ENCODE peak calls at places on chromosome 11, in ten cellular contexts. G is GM23248, I is K562, E is HAP-1, B is fibroblast of lung, V is SK-N-SH, Z is A549, F is GM12865, T is ovary, U is choroid plexus epithelial cell. M is an unnamed sample.

GRCh38 chr11:1486054-1486825 is at the start of gene MOB2:
- DNase-seq in G (no peak), I (no peak), E (no peak), B (peak), V (no peak), Z (no peak), F (peak), T (peak), U (peak), M (peak)

GRCh38 chr11:102564110-102564509 is 33.6 kb upstream of the MMP7 start:
- DNase-seq in G (peak), I (peak), E (no peak), B (peak), V (no peak), Z (peak), F (peak), T (no peak), U (peak), M (no peak)

GRCh38 chr11:57703341-57703740 is 8.7 kb downstream of the MED19 start:
- DNase-seq in G (no peak), I (no peak), E (no peak), B (peak), V (no peak), Z (no peak), F (no peak), T (no peak), U (no peak), M (no peak)

GRCh38 chr11:124277809-124278208 is 21.6 kb downstream of the OR8G5 start:
- DNase-seq in G (no peak), I (no peak), E (no peak), B (no peak), V (no peak), Z (no peak), F (no peak), T (no peak), U (no peak), M (no peak)

GRCh38 chr11:46049325-46049860 is 71.9 kb downstream of the PHF21A start:
- DNase-seq in G (no peak), I (no peak), E (no peak), B (no peak), V (no peak), Z (no peak), F (no peak), T (no peak), U (no peak), M (no peak)

GRCh38 chr11:7651140-7651551 is 22.2 kb downstream of the CYB5R2 start:
- DNase-seq in G (peak), I (no peak), E (no peak), B (no peak), V (no peak), Z (no peak), F (no peak), T (no peak), U (no peak), M (no peak)

GRCh38 chr11:61923166-61924015 is 6.0 kb upstream of the RAB3IL1 start:
- DNase-seq in G (peak), I (peak), E (no peak), B (peak), V (peak), Z (no peak), F (no peak), T (peak), U (peak), M (no peak)

GRCh38 chr11:125079878-125080530 is 16.9 kb downstream of the SLC37A2 start:
- DNase-seq in G (no peak), I (no peak), E (no peak), B (no peak), V (no peak), Z (no peak), F (no peak), T (no peak), U (no peak), M (peak)

GRCh38 chr11:118076754-118077281 is at the start of gene TMPRSS4:
- DNase-seq in G (no peak), I (no peak), E (no peak), B (no peak), V (no peak), Z (no peak), F (no peak), T (no peak), U (no peak), M (no peak)

GRCh38 chr11:85826096-85826855 is 15.3 kb upstream of the SYTL2 start:
- DNase-seq in G (peak), I (peak), E (peak), B (peak), V (peak), Z (peak), F (peak), T (no peak), U (peak), M (no peak)

GRCh38 chr11:1815751-1816150 is 19.0 kb upstream of the SYT8 start:
- DNase-seq in G (no peak), I (no peak), E (no peak), B (no peak), V (no peak), Z (no peak), F (no peak), T (no peak), U (no peak), M (no peak)

GRCh38 chr11:11250470-11250869 is 102.6 kb downstream of the CSNK2A3 start:
- DNase-seq in G (no peak), I (no peak), E (no peak), B (no peak), V (no peak), Z (no peak), F (peak), T (no peak), U (no peak), M (no peak)

GRCh38 chr11:765025-765801 is 12.1 kb downstream of the GATD1 start:
- DNase-seq in G (peak), I (peak), E (peak), B (peak), V (peak), Z (peak), F (peak), T (peak), U (peak), M (no peak)

GRCh38 chr11:38014405-38014804 is 1416.4 kb upstream of the RAG2 start:
- DNase-seq in G (no peak), I (no peak), E (no peak), B (peak), V (no peak), Z (no peak), F (no peak), T (no peak), U (peak), M (no peak)

GRCh38 chr11:61007971-61008896 is 36.8 kb downstream of the CD6 start:
- DNase-seq in G (no peak), I (no peak), E (no peak), B (no peak), V (peak), Z (no peak), F (no peak), T (peak), U (no peak), M (no peak)

GRCh38 chr11:111327908-111328624 is 29.7 kb downstream of the POU2AF3 start:
- DNase-seq in G (no peak), I (no peak), E (no peak), B (peak), V (no peak), Z (no peak), F (no peak), T (no peak), U (no peak), M (peak)

GRCh38 chr11:69545976-69546617 is 64.6 kb downstream of the LINC01488 start:
- DNase-seq in G (no peak), I (peak), E (no peak), B (no peak), V (no peak), Z (no peak), F (no peak), T (no peak), U (no peak), M (peak)

GRCh38 chr11:104572279-104572678 is 326.0 kb downstream of the CASP12 start:
- DNase-seq in G (no peak), I (no peak), E (no peak), B (peak), V (no peak), Z (no peak), F (no peak), T (no peak), U (peak), M (no peak)

GRCh38 chr11:131186629-131187075 is 183.8 kb upstream of the NTM start:
- DNase-seq in G (peak), I (no peak), E (no peak), B (no peak), V (no peak), Z (no peak), F (peak), T (no peak), U (no peak), M (no peak)

GRCh38 chr11:44905131-44905866 is 45.4 kb downstream of the TP53I11 start:
- DNase-seq in G (no peak), I (no peak), E (no peak), B (peak), V (no peak), Z (no peak), F (no peak), T (no peak), U (no peak), M (no peak)

GRCh38 chr11:125451400-125452124 is 44.5 kb downstream of the FEZ1 start:
- DNase-seq in G (peak), I (peak), E (peak), B (peak), V (peak), Z (no peak), F (peak), T (peak), U (peak), M (peak)

GRCh38 chr11:35006389-35007128 is 90.1 kb downstream of the PDHX start:
- DNase-seq in G (no peak), I (no peak), E (no peak), B (peak), V (no peak), Z (no peak), F (peak), T (no peak), U (no peak), M (no peak)

GRCh38 chr11:34605481-34606325 is 15.2 kb upstream of the EHF start:
- DNase-seq in G (no peak), I (no peak), E (no peak), B (no peak), V (no peak), Z (no peak), F (no peak), T (no peak), U (no peak), M (no peak)

GRCh38 chr11:94740975-94741707 is 27.0 kb upstream of the AMOTL1 start:
- DNase-seq in G (peak), I (peak), E (peak), B (peak), V (peak), Z (peak), F (peak), T (peak), U (peak), M (peak)

GRCh38 chr11:110121204-110121603 is 28.0 kb downstream of the ZC3H12C start:
- DNase-seq in G (peak), I (no peak), E (peak), B (peak), V (no peak), Z (no peak), F (no peak), T (no peak), U (peak), M (no peak)

GRCh38 chr11:114001416-114001815 is 26.5 kb downstream of the HTR3A start:
- DNase-seq in G (no peak), I (no peak), E (no peak), B (no peak), V (no peak), Z (no peak), F (no peak), T (no peak), U (no peak), M (no peak)

GRCh38 chr11:11841605-11842425 is at the start of gene USP47:
- DNase-seq in G (peak), I (peak), E (peak), B (peak), V (peak), Z (peak), F (peak), T (peak), U (peak), M (peak)

GRCh38 chr11:113148652-113149051 is 165.7 kb upstream of the TTC12 start:
- DNase-seq in G (no peak), I (no peak), E (no peak), B (no peak), V (no peak), Z (no peak), F (no peak), T (no peak), U (no peak), M (no peak)

GRCh38 chr11:57622263-57622662 is 24.8 kb downstream of the SERPING1 start:
- DNase-seq in G (no peak), I (no peak), E (no peak), B (no peak), V (no peak), Z (no peak), F (no peak), T (no peak), U (no peak), M (no peak)

DNA sequence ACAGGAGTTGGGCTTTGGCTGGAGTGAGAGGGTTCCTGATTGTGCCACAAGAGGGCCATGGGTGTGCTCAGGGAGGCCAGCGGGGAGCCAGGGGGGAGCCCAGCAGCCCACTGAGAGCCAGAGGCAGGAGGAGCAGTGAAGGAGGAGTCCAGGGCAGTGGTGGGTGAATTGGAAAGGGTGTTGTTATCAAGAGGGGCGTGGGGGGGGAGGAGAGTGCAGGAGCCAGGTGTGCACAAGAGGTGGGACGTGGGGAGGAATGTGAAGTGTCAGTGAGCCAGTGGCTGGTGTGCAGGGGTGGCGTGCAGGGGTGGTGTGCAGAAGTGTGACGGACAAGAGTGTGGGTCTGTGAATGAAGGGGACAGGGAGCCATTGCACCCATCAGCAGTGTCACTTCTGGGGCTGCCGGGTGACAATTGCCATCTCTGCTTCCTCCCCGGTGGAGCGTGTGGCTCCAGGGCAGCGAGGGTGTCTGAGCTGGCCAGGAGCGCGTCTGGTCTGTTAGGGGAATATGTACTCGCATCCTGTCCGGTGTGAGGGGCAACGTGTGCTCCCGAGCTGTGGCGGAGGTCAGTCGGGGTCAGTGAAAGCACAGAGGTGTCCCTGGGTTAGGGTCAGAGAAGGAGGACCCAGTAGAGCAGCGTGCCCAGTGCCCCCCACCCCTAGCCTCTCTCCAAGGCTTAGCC is 1.7 kb downstream of the CLCF1 start:
- DNase-seq in G (peak), I (peak), E (peak), B (peak), V (peak), Z (peak), F (peak), T (no peak), U (peak), M (peak)
- H3K4me3 ChIP-seq in G (peak), I (peak), E (peak), B (peak), V (peak), Z (peak), F (peak), T (peak), U (peak), M (peak)

DNA sequence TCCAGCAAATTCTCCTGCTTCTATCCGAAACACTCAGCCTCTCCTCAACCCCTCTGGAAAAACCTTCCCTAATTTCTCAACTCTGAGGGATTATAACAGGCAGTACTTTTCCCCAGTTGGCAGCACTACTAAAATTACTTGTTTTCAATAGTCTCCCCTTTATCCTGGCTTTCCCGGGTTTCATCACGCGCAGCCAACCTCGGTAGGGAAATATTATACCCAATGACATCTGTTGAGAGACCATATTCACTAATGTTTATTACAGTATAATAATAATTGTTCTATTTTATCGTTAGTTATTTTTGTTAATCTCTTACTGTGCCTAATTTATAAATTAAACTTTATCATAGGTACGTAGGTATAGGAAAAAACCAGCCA is 330 bp upstream of the POLD3 start:
- DNase-seq in G (peak), I (no peak), E (no peak), B (no peak), V (no peak), Z (no peak), F (no peak), T (no peak), U (peak), M (no peak)
- H3K4me3 ChIP-seq in G (peak), I (peak), E (peak), B (peak), V (peak), Z (peak), F (peak), T (peak), U (peak), M (peak)

DNA sequence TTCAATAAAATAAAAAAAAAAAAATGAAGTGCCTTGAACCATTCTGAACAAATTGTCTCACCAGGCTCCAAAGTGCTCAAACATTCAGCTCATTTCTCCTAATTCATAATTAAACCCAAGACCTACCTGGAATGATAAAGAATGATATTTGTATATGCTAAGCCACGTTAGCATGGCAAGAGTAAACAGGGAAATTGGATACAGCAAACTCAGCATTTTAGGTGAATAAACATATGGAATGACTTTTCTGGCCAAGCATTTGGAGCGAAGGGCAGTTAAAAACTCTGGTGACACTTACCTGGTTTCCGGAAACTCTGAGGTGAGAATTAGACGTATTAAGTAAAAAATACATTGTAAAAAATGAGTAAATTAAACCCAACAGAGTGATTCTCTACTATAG is 317.4 kb upstream of the FAT3 start:
- DNase-seq in G (no peak), I (no peak), E (no peak), B (no peak), V (no peak), Z (no peak), F (no peak), T (no peak), U (no peak), M (no peak)
- H3K4me3 ChIP-seq in G (no peak), I (no peak), E (no peak), B (no peak), V (no peak), Z (no peak), F (no peak), T (no peak), U (no peak), M (no peak)

GRCh38 chr11:120109531-120109930 is 28.4 kb downstream of the TRIM29 start:
- DNase-seq in G (no peak), I (no peak), E (no peak), B (no peak), V (no peak), Z (no peak), F (no peak), T (no peak), U (no peak), M (no peak)

GRCh38 chr11:120105576-120105975 is 32.3 kb downstream of the TRIM29 start:
- DNase-seq in G (no peak), I (no peak), E (no peak), B (no peak), V (peak), Z (no peak), F (no peak), T (no peak), U (no peak), M (no peak)

GRCh38 chr11:120106354-120106753 is 31.6 kb downstream of the TRIM29 start:
- DNase-seq in G (no peak), I (no peak), E (no peak), B (no peak), V (no peak), Z (no peak), F (no peak), T (no peak), U (no peak), M (no peak)

GRCh38 chr11:120108154-120108784 is 29.6 kb downstream of the TRIM29 start:
- DNase-seq in G (peak), I (peak), E (peak), B (peak), V (peak), Z (peak), F (peak), T (peak), U (peak), M (peak)

DNA sequence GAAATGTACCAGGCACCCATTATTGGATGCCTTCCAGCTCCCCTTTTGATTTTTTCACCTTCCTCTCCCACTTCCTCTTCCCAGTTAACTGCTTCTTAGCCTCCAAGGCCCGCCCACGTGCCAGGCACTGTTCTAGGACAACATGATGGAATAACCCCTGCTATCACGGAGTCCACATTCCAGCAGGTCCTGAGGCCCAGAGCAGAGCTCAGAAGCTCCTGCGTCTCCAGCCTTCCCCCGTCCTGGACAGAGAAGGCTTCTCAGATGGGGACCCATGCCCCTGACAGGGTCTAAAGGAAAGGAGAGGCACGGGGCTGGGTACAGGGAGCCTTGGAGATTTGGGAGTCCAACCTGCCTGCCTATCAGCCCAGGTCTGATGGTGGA is 29.1 kb downstream of the TRIM29 start:
- DNase-seq in G (no peak), I (no peak), E (no peak), B (no peak), V (no peak), Z (no peak), F (no peak), T (no peak), U (no peak), M (no peak)
- H3K4me3 ChIP-seq in G (no peak), I (no peak), E (no peak), B (no peak), V (no peak), Z (no peak), F (no peak), T (no peak), U (no peak), M (no peak)

GRCh38 chr11:73218830-73219215 is 742 bp downstream of the P2RY2 start:
- DNase-seq in G (no peak), I (no peak), E (no peak), B (no peak), V (no peak), Z (no peak), F (no peak), T (no peak), U (no peak), M (no peak)
- H3K4me3 ChIP-seq in G (peak), I (no peak), E (peak), B (no peak), V (peak), Z (peak), F (no peak), T (peak), U (no peak), M (peak)

GRCh38 chr11:15568440-15568839 is 453.7 kb downstream of the INSC start:
- DNase-seq in G (no peak), I (no peak), E (no peak), B (no peak), V (no peak), Z (no peak), F (no peak), T (no peak), U (no peak), M (no peak)
- H3K4me3 ChIP-seq in G (no peak), I (no peak), E (no peak), B (no peak), V (no peak), Z (no peak), F (no peak), T (no peak), U (no peak), M (no peak)

GRCh38 chr11:126702987-126703386 is 297.6 kb downstream of the KIRREL3 start:
- DNase-seq in G (no peak), I (no peak), E (no peak), B (peak), V (peak), Z (no peak), F (no peak), T (no peak), U (no peak), M (no peak)

GRCh38 chr11:126700773-126701554 is 299.6 kb downstream of the KIRREL3 start:
- DNase-seq in G (peak), I (no peak), E (no peak), B (peak), V (no peak), Z (peak), F (peak), T (no peak), U (no peak), M (no peak)

GRCh38 chr11:126702165-126702738 is 298.3 kb downstream of the KIRREL3 start:
- DNase-seq in G (no peak), I (no peak), E (no peak), B (no peak), V (no peak), Z (no peak), F (no peak), T (no peak), U (no peak), M (no peak)

GRCh38 chr11:126703661-126704060 is 296.9 kb downstream of the KIRREL3 start:
- DNase-seq in G (peak), I (no peak), E (no peak), B (peak), V (no peak), Z (no peak), F (no peak), T (no peak), U (no peak), M (no peak)

DNA sequence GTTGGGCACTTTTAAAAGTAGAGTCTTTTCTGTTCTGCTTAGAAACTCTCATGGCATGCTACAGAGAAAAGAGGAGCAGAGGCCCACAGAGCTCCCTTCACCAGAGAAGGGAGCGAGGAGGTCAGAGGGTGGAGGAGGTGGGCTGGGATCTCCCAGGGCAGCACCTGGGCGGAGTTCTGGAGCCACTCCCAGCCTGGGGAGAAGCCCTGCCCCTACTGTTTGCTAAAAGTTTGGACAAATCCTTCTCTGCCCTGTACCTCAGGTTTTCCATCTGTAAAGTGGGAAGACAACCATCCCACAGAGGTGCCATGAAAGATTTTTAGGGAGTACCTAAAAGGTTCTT is 299.0 kb downstream of the KIRREL3 start:
- DNase-seq in G (no peak), I (no peak), E (no peak), B (no peak), V (no peak), Z (no peak), F (no peak), T (no peak), U (no peak), M (no peak)
- H3K4me3 ChIP-seq in G (no peak), I (no peak), E (no peak), B (no peak), V (no peak), Z (no peak), F (no peak), T (no peak), U (no peak), M (no peak)